ENCODE peak calls at places on chromosomes 5 and 9, in four cellular contexts. E, L, K and Z are unnamed samples.

GRCh38 chr5:154999865-155000264 is 13.7 kb upstream of the KIF4B start:
- DNase-seq in E (no peak), L (no peak), K (no peak), Z (no peak)

GRCh38 chr5:96415897-96416296 is 17.2 kb downstream of the PCSK1 start:
- DNase-seq in E (no peak), L (no peak), K (no peak), Z (no peak)

GRCh38 chr5:179300834-179301233 is 44.4 kb downstream of the ADAMTS2 start:
- DNase-seq in E (no peak), L (no peak), K (no peak), Z (no peak)

GRCh38 chr5:33854733-33855151 is 37.0 kb downstream of the ADAMTS12 start:
- DNase-seq in E (no peak), L (no peak), K (peak), Z (no peak)

GRCh38 chr5:140145818-140146522 is 20.2 kb downstream of the IGIP start:
- DNase-seq in E (no peak), L (peak), K (peak), Z (no peak)

GRCh38 chr5:1050449-1051365 is 42.1 kb downstream of the NKD2 start:
- DNase-seq in E (no peak), L (no peak), K (no peak), Z (no peak)

GRCh38 chr5:66454186-66455078 is 141.8 kb upstream of the MAST4 start:
- DNase-seq in E (no peak), L (no peak), K (peak), Z (no peak)

GRCh38 chr5:150247726-150248125 is 41.8 kb downstream of the CAMK2A start:
- DNase-seq in E (no peak), L (no peak), K (no peak), Z (no peak)

GRCh38 chr9:1875921-1876448 is 139.2 kb upstream of the SMARCA2 start:
- DNase-seq in E (no peak), L (peak), K (no peak), Z (no peak)

GRCh38 chr9:83299094-83299493 is 236.2 kb upstream of the RASEF start:
- DNase-seq in E (no peak), L (no peak), K (peak), Z (no peak)

GRCh38 chr5:143649869-143650268 is 162.1 kb upstream of the HMHB1 start:
- DNase-seq in E (no peak), L (no peak), K (peak), Z (no peak)

GRCh38 chr9:137083418-137084004 is 3.3 kb upstream of the MAN1B1 start:
- DNase-seq in E (no peak), L (peak), K (peak), Z (no peak)

GRCh38 chr9:4356306-4356705 is 56.4 kb upstream of the GLIS3 start:
- DNase-seq in E (no peak), L (no peak), K (no peak), Z (no peak)

GRCh38 chr9:99162759-99163364 is 57.9 kb downstream of the TGFBR1 start:
- DNase-seq in E (peak), L (no peak), K (peak), Z (peak)

GRCh38 chr9:32524558-32525461 is 1.2 kb downstream of the RIGI start:
- DNase-seq in E (no peak), L (peak), K (peak), Z (no peak)

GRCh38 chr9:132390966-132391365 is 15.7 kb downstream of the TTF1 start:
- DNase-seq in E (no peak), L (no peak), K (no peak), Z (no peak)